ENCODE peak calls at places on chromosome 22, in five cellular contexts. A is CD4-positive, alpha-beta memory T cell; I is thyroid gland; P is fibroblast of lung; T is heart right ventricle. S is an unnamed sample.

GRCh38 chr22:23179381-23180294 is 671 bp upstream of the BCR start:
- DNase-seq in A (no peak), I (peak; percentile 55), P (no peak), T (no peak), S (no peak)

GRCh38 chr22:31695423-31695822 is 33.4 kb upstream of the PISD start:
- DNase-seq in A (no peak), I (no peak), P (no peak), T (no peak), S (no peak)

GRCh38 chr22:37559901-37560681 is at the start of gene CDC42EP1:
- DNase-seq in A (no peak), I (peak; percentile 61), P (peak; percentile 59), T (no peak), S (peak; percentile 47)

GRCh38 chr22:35085621-35086020 is 19.7 kb downstream of the ISX start:
- DNase-seq in A (no peak), I (no peak), P (no peak), T (no peak), S (no peak)

GRCh38 chr22:32649515-32650200 is 151.8 kb upstream of the TIMP3 start:
- DNase-seq in A (no peak), I (no peak), P (peak; percentile 93), T (no peak), S (no peak)

GRCh38 chr22:23155831-23156230 is 10.6 kb downstream of the RAB36 start:
- DNase-seq in A (no peak), I (no peak), P (no peak), T (no peak), S (no peak)

GRCh38 chr22:40238425-40239344 is 61.0 kb downstream of the TNRC6B start:
- DNase-seq in A (peak; percentile 42), I (no peak), P (peak; percentile 85), T (no peak), S (no peak)

GRCh38 chr22:17810570-17811116 is 36.4 kb upstream of the BID start:
- DNase-seq in A (no peak), I (no peak), P (no peak), T (no peak), S (no peak)

GRCh38 chr22:46023558-46023981 is 46.6 kb upstream of the WNT7B start:
- DNase-seq in A (no peak), I (no peak), P (peak; percentile 98), T (no peak), S (no peak)

GRCh38 chr22:45846952-45847351 is 130.0 kb downstream of the WNT7B start:
- DNase-seq in A (no peak), I (no peak), P (no peak), T (no peak), S (no peak)

GRCh38 chr22:44196241-44196640 is 15.5 kb downstream of the PARVG start:
- DNase-seq in A (no peak), I (no peak), P (no peak), T (no peak), S (no peak)

GRCh38 chr22:45284705-45285305 is at the start of gene UPK3A:
- DNase-seq in A (peak; percentile 51), I (peak; percentile 92), P (no peak), T (peak; percentile 42), S (peak; percentile 89)

GRCh38 chr22:44142421-44143116 is 38.2 kb upstream of the PARVG start:
- DNase-seq in A (no peak), I (no peak), P (no peak), T (no peak), S (no peak)

GRCh38 chr22:28051787-28052356 is 132.8 kb upstream of the PITPNB start:
- DNase-seq in A (no peak), I (peak; percentile 69), P (peak; percentile 51), T (peak; percentile 72), S (peak; percentile 75)

GRCh38 chr22:38406617-38407016 is 48.4 kb downstream of the KCNJ4 start:
- DNase-seq in A (no peak), I (no peak), P (no peak), T (no peak), S (no peak)

GRCh38 chr22:33210129-33210784 is 152.1 kb upstream of the SYN3 start:
- DNase-seq in A (no peak), I (peak; percentile 5), P (peak; percentile 5), T (peak; percentile 8), S (peak; percentile 79)

GRCh38 chr22:17107547-17107810 is 13.7 kb downstream of the TMEM121B start:
- DNase-seq in A (no peak), I (no peak), P (no peak), T (no peak), S (no peak)

GRCh38 chr22:19105867-19106802 is 16.1 kb downstream of the DGCR2 start:
- DNase-seq in A (peak; percentile 68), I (no peak), P (no peak), T (no peak), S (peak; percentile 50)

GRCh38 chr22:17817079-17817478 is 42.8 kb upstream of the BID start:
- DNase-seq in A (no peak), I (no peak), P (no peak), T (no peak), S (no peak)

GRCh38 chr22:39147335-39148023 is 5.0 kb downstream of the CBX7 start:
- DNase-seq in A (no peak), I (no peak), P (no peak), T (no peak), S (no peak)

GRCh38 chr22:45318168-45318557 is 8.4 kb downstream of the FAM118A start:
- DNase-seq in A (peak; percentile 97), I (peak; percentile 69), P (peak; percentile 93), T (peak; percentile 89), S (no peak)

GRCh38 chr22:43833286-43834240 is 21.5 kb upstream of the EFCAB6 start:
- DNase-seq in A (no peak), I (no peak), P (no peak), T (no peak), S (no peak)

DNA sequence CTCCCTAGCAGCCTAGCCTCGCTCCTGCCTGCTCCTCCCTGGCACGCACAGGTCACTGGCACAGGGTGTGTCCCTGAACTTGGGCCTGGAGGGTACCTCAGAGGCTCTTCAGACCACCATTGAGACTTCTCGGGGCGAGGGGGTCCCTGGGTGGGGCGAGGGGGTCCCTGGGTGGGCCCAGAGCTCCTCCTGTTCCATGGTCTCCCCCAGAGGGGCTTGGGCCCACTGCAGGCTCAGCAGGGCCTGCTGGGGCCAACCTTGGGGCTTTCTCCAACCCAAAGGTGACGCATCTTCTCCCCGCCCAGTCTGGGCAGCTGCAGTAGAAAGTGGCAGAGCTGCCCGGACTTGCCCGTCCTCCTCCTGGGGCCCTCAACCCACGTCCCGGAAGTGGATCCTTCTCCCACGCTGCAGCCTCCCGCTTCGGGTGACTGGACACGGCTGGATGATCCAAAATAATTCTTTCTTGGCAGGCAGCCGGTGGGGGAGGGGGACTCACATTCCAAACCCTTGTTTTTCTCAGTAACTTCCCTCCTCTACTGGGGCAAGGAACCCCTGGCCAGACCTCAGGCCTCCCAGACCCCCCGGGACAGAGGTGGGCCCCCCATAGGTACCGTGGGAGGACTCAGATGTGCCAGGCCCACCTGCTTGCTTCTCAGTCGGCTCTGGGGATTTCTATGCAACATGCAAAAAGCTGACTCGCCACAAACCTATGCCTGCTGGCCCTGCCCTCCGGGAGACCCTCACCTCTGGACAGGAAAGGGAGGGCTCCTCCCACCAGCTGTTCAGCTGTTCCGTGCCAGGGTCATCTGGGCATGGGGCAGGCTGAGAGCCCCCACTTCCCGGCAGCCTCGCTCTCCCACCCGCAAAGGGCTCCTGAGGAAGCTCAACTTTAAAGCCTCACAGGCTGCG is 1.5 kb downstream of the PLXNB2 start:
- DNase-seq in A (no peak), I (peak; percentile 98), P (peak; percentile 96), T (peak; percentile 88), S (no peak)
- H3K4me1 ChIP-seq in A (peaks cover 5% of the 10 kb centered on the region), I (peaks cover 79% of the 10 kb centered on the region), P (peaks cover 54% of the 10 kb centered on the region), T (peaks cover 78% of the 10 kb centered on the region), S (no peaks in the 10 kb centered on the region)

GRCh38 chr22:29328566-29329500 is 13.3 kb upstream of the RASL10A start:
- DNase-seq in A (no peak), I (no peak), P (peak; percentile 53), T (no peak), S (no peak)

GRCh38 chr22:29325785-29326315 is 10.4 kb upstream of the RASL10A start:
- DNase-seq in A (no peak), I (peak; percentile 1), P (no peak), T (no peak), S (no peak)

GRCh38 chr22:29328055-29328454 is 12.6 kb upstream of the RASL10A start:
- DNase-seq in A (no peak), I (peak; percentile 2), P (no peak), T (no peak), S (no peak)

GRCh38 chr22:29326481-29326880 is 11.0 kb upstream of the RASL10A start:
- DNase-seq in A (no peak), I (peak; percentile 1), P (no peak), T (no peak), S (no peak)

GRCh38 chr22:29327089-29327764 is 11.7 kb upstream of the RASL10A start:
- DNase-seq in A (no peak), I (peak; percentile 1), P (no peak), T (no peak), S (no peak)
- H3K27ac ChIP-seq in A (no peak overlapping the region), I (no peak overlapping the region), P (no peak overlapping the region), T (no peak overlapping the region), S (no peak overlapping the region)

GRCh38 chr22:36368359-36368983 is 19.3 kb downstream of the MYH9 start:
- DNase-seq in A (no peak), I (peak; percentile 56), P (peak; percentile 92), T (no peak), S (peak; percentile 92)
- H3K4me1 ChIP-seq in A (peaks cover 100% of the 10 kb centered on the region), I (peaks cover 100% of the 10 kb centered on the region), P (peaks cover 81% of the 10 kb centered on the region), T (peaks cover 100% of the 10 kb centered on the region), S (peaks cover 38% of the 10 kb centered on the region)

GRCh38 chr22:42641801-42642413 is 1.5 kb upstream of the ATP5MGL start:
- DNase-seq in A (no peak), I (no peak), P (no peak), T (no peak), S (no peak)

GRCh38 chr22:42639541-42640241 is 710 bp downstream of the ATP5MGL start:
- DNase-seq in A (no peak), I (peak; percentile 65), P (peak; percentile 57), T (no peak), S (no peak)

GRCh38 chr22:42635531-42635930 is 4.9 kb downstream of the ATP5MGL start:
- DNase-seq in A (no peak), I (no peak), P (peak; percentile 93), T (peak; percentile 71), S (no peak)

GRCh38 chr22:42636506-42636905 is 3.9 kb downstream of the ATP5MGL start:
- DNase-seq in A (no peak), I (no peak), P (no peak), T (no peak), S (no peak)

DNA sequence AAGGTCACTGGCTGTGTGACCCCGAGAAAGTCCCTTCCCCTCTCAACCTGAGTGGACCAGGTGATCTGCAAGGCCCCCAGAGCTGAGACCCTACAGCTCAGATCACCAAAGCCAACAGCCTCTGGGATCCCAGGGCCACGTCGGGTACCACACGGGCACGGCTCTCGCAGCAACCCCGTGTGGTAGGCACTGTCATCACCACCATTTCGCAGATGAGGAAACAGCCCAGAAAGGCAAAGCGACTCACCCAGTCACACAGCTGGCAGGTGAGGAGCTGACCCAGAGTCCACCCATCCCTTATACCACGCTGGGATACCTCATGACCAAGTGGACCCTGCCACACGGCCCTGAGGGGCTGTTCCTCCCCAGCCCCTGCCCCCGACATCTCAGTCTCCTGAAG is 2.8 kb downstream of the ATP5MGL start:
- DNase-seq in A (no peak), I (no peak), P (no peak), T (no peak), S (peak; percentile 28)
- H3K27ac ChIP-seq in A (no peak overlapping the region), I (no peak overlapping the region), P (no peak overlapping the region), T (no peak overlapping the region), S (no peak overlapping the region)

GRCh38 chr22:20137671-20138416 is 6.2 kb downstream of the ZDHHC8 start:
- DNase-seq in A (no peak), I (peak; percentile 14), P (no peak), T (no peak), S (no peak)
- H3K4me1 ChIP-seq in A (peaks cover 34% of the 10 kb centered on the region), I (peaks cover 52% of the 10 kb centered on the region), P (peaks cover 1% of the 10 kb centered on the region), T (peaks cover 62% of the 10 kb centered on the region), S (no peaks in the 10 kb centered on the region)

S was measured in H9.